ENCODE peak calls at places on chromosomes 1 and 21, in ten cellular contexts. L is aorta; U is adipocyte; T is stomach; B is CD8-positive, alpha-beta memory T cell; S is fibroblast of lung; X is K562; G is pancreas; D is GM06990; Z is PC-3. F is an unnamed sample.

GRCh38 chr1:155320252-155320651 is 442 bp upstream of the RUSC1 start:
- DNase-seq in L (no peak), U (no peak), T (no peak), B (no peak), S (no peak), X (peak; percentile 41), G (no peak), D (no peak), Z (no peak), F (no peak)

GRCh38 chr21:43921979-43922945 is 57.2 kb downstream of the AGPAT3 start:
- DNase-seq in L (no peak), U (no peak), T (no peak), B (peak; percentile 85), S (no peak), X (peak; percentile 96), G (no peak), D (peak; percentile 76), Z (no peak), F (no peak)

GRCh38 chr1:45007311-45007710 is 3.8 kb downstream of the HECTD3 start:
- DNase-seq in L (no peak), U (no peak), T (no peak), B (no peak), S (no peak), X (no peak), G (no peak), D (no peak), Z (no peak), F (no peak)

GRCh38 chr1:183734600-183735036 is 70.3 kb upstream of the RGL1 start:
- DNase-seq in L (peak; percentile 63), U (peak; percentile 79), T (no peak), B (no peak), S (peak; percentile 72), X (no peak), G (no peak), D (no peak), Z (no peak), F (no peak)

GRCh38 chr1:53145942-53146708 is 3.7 kb upstream of the SLC1A7 start:
- DNase-seq in L (peak; percentile 87), U (peak; percentile 96), T (peak; percentile 87), B (no peak), S (peak; percentile 99), X (peak; percentile 72), G (peak; percentile 80), D (no peak), Z (peak; percentile 99), F (peak; percentile 98)

GRCh38 chr1:3971981-3972380 is 71.9 kb upstream of the C1orf174 start:
- DNase-seq in L (no peak), U (no peak), T (no peak), B (no peak), S (no peak), X (no peak), G (no peak), D (no peak), Z (no peak), F (no peak)

GRCh38 chr21:23496729-23497128 is 2110.6 kb downstream of the MRPL39 start:
- DNase-seq in L (no peak), U (no peak), T (no peak), B (no peak), S (no peak), X (no peak), G (no peak), D (no peak), Z (no peak), F (no peak)

GRCh38 chr1:20248954-20249612 is 41.6 kb upstream of the VWA5B1 start:
- DNase-seq in L (no peak), U (no peak), T (no peak), B (peak; percentile 13), S (no peak), X (no peak), G (no peak), D (peak; percentile 12), Z (no peak), F (no peak)

GRCh38 chr21:29145354-29145782 is 14.9 kb downstream of the MAP3K7CL start:
- DNase-seq in L (peak; percentile 58), U (peak; percentile 91), T (no peak), B (peak; percentile 1), S (peak; percentile 95), X (peak; percentile 13), G (no peak), D (no peak), Z (peak; percentile 97), F (peak; percentile 89)

GRCh38 chr1:3321559-3322439 is 132.7 kb upstream of the ARHGEF16 start:
- DNase-seq in L (no peak), U (no peak), T (no peak), B (no peak), S (peak; percentile 22), X (no peak), G (no peak), D (no peak), Z (no peak), F (no peak)

GRCh38 chr1:68112835-68113243 is 62.4 kb upstream of the DIRAS3 start:
- DNase-seq in L (peak; percentile 50), U (peak; percentile 54), T (no peak), B (no peak), S (peak; percentile 86), X (no peak), G (no peak), D (no peak), Z (peak; percentile 95), F (peak; percentile 79)

GRCh38 chr1:226034482-226034881 is 28.0 kb upstream of the H3-3A start:
- DNase-seq in L (peak; percentile 95), U (peak; percentile 32), T (peak; percentile 68), B (no peak), S (peak; percentile 100), X (peak; percentile 55), G (no peak), D (no peak), Z (peak; percentile 81), F (peak; percentile 99)

GRCh38 chr1:157849229-157849875 is 7.7 kb upstream of the CD5L start:
- DNase-seq in L (no peak), U (no peak), T (no peak), B (no peak), S (no peak), X (no peak), G (no peak), D (peak; percentile 47), Z (no peak), F (no peak)

GRCh38 chr1:238779676-238780075 is 606.7 kb upstream of the CHRM3 start:
- DNase-seq in L (no peak), U (no peak), T (no peak), B (no peak), S (no peak), X (no peak), G (no peak), D (no peak), Z (no peak), F (no peak)

GRCh38 chr1:67651031-67651430 is 34.0 kb upstream of the GADD45A start:
- DNase-seq in L (no peak), U (no peak), T (no peak), B (no peak), S (no peak), X (no peak), G (no peak), D (no peak), Z (no peak), F (no peak)

GRCh38 chr1:201469645-201470074 is 672 bp upstream of the PHLDA3 start:
- DNase-seq in L (no peak), U (no peak), T (no peak), B (no peak), S (no peak), X (no peak), G (no peak), D (no peak), Z (no peak), F (no peak)
- H3K4me3 ChIP-seq in L (no peak overlapping the region), U (peak overlapping the region; percentile 97), T (peak overlapping the region; percentile 80), B (no peak overlapping the region), S (peak overlapping the region; percentile 94), X (no peak overlapping the region), G (peak overlapping the region; percentile 76), D (peak overlapping the region; percentile 92), Z (peak overlapping the region; percentile 70), F (peak overlapping the region; percentile 69)

GRCh38 chr1:242412921-242413320 is 111.6 kb downstream of the PLD5 start:
- DNase-seq in L (no peak), U (no peak), T (no peak), B (no peak), S (no peak), X (no peak), G (no peak), D (no peak), Z (no peak), F (no peak)
- H3K36me3 ChIP-seq in L (no peaks in the 10 kb centered on the region), U (no peaks in the 10 kb centered on the region), T (no peaks in the 10 kb centered on the region), B (no peaks in the 10 kb centered on the region), S (no peaks in the 10 kb centered on the region), X (no peaks in the 10 kb centered on the region), G (no peaks in the 10 kb centered on the region), D (no peaks in the 10 kb centered on the region), Z (no peaks in the 10 kb centered on the region), F (no peaks in the 10 kb centered on the region)

DNA sequence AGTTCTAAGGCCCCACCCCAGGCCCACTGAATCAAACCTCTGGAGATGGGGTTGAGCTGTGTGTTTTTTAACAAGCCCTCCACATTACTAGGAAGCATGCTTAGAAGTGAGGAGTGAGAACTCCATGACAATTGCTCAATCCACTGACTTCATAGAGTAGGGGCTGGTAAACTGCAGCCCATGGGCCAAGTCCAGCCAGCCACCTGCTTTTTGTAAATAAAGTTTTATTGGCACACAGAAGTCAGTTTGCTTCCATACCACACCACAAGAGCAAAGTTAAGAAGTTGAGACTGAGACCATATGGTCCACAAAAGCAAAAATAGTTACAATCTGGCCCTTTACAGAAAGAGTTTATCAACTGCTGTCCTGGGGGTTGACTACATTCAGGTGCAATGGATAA is 309.2 kb downstream of the SETD4 start:
- DNase-seq in L (no peak), U (no peak), T (no peak), B (no peak), S (no peak), X (no peak), G (no peak), D (no peak), Z (no peak), F (no peak)
- H3K27me3 ChIP-seq in L (no peaks in the 10 kb centered on the region), U (no peaks in the 10 kb centered on the region), T (peaks cover 32% of the 10 kb centered on the region), B (no peaks in the 10 kb centered on the region), S (peaks cover 4% of the 10 kb centered on the region), X (peaks cover 7% of the 10 kb centered on the region), G (no peaks in the 10 kb centered on the region), D (no peaks in the 10 kb centered on the region), Z (no peaks in the 10 kb centered on the region), F (no peaks in the 10 kb centered on the region)

GRCh38 chr1:229342305-229342901 is 444 bp downstream of the CCSAP start:
- DNase-seq in L (peak; percentile 87), U (peak; percentile 91), T (peak; percentile 89), B (peak; percentile 86), S (peak; percentile 62), X (peak; percentile 89), G (peak; percentile 94), D (peak; percentile 85), Z (peak; percentile 83), F (peak; percentile 81)

GRCh38 chr1:229339086-229339485 is 3.8 kb downstream of the CCSAP start:
- DNase-seq in L (no peak), U (no peak), T (no peak), B (no peak), S (no peak), X (no peak), G (no peak), D (no peak), Z (no peak), F (no peak)

GRCh38 chr1:229339520-229339919 is 3.3 kb downstream of the CCSAP start:
- DNase-seq in L (no peak), U (no peak), T (no peak), B (no peak), S (no peak), X (no peak), G (no peak), D (no peak), Z (peak; percentile 26), F (no peak)

GRCh38 chr1:229341811-229342304 is 989 bp downstream of the CCSAP start:
- DNase-seq in L (no peak), U (peak; percentile 70), T (no peak), B (no peak), S (peak; percentile 22), X (no peak), G (no peak), D (no peak), Z (no peak), F (no peak)

GRCh38 chr1:229340496-229340895 is 2.4 kb downstream of the CCSAP start:
- DNase-seq in L (no peak), U (no peak), T (no peak), B (no peak), S (no peak), X (no peak), G (no peak), D (no peak), Z (no peak), F (no peak)
- H3K4me3 ChIP-seq in L (no peak overlapping the region), U (no peak overlapping the region), T (no peak overlapping the region), B (peak overlapping the region; percentile 27), S (no peak overlapping the region), X (peak overlapping the region; percentile 85), G (no peak overlapping the region), D (peak overlapping the region; percentile 1), Z (peak overlapping the region; percentile 96), F (no peak overlapping the region)